ENCODE peak calls at places on chromosomes 13 and 19, in nine cellular contexts. Q is AG10803, X is cardiac muscle cell, L is psoas muscle, O is dorsolateral prefrontal cortex, R is RWPE1, C is fibroblast of mammary gland, K is lower lobe of right lung, S is IMR-90. P is an unnamed sample.

GRCh38 chr13:46759861-46760260 is 37.1 kb downstream of the ESD start:
- DNase-seq in C (peak; percentile 20), Q (peak; percentile 37), R (no peak), S (no peak), K (no peak), X (peak; percentile 34), O (no peak), L (no peak), P (peak; percentile 19)

GRCh38 chr13:98349731-98350305 is 172.7 kb upstream of the RNF113B start:
- DNase-seq in R (no peak), L (no peak), Q (no peak), K (no peak), O (no peak), C (no peak), X (no peak), S (no peak), P (peak; percentile 25)

GRCh38 chr13:48155850-48156249 is 60.9 kb upstream of the MED4 start:
- DNase-seq in Q (peak; percentile 45), K (no peak), C (peak; percentile 70), R (peak; percentile 79), O (no peak), S (peak; percentile 33), X (peak; percentile 69), L (no peak), P (peak; percentile 79)

GRCh38 chr19:40398417-40399056 is 8.6 kb upstream of the HIPK4 start:
- DNase-seq in S (no peak), L (no peak), R (peak; percentile 84), O (no peak), K (peak; percentile 86), X (no peak), C (no peak), Q (no peak), P (peak; percentile 49)

GRCh38 chr13:73902296-73902695 is 231.9 kb downstream of the KLF12 start:
- DNase-seq in K (no peak), O (no peak), S (no peak), C (no peak), R (no peak), Q (no peak), X (no peak), L (no peak), P (no peak)

GRCh38 chr13:83992566-83993358 is 110.5 kb upstream of the SLITRK1 start:
- DNase-seq in C (no peak), S (no peak), O (no peak), X (no peak), K (no peak), Q (peak; percentile 5), R (no peak), L (no peak), P (no peak)

GRCh38 chr19:48613024-48613851 is 1.6 kb downstream of the FAM83E start:
- DNase-seq in O (peak; percentile 62), X (no peak), R (no peak), C (no peak), K (no peak), Q (no peak), S (no peak), L (peak; percentile 86), P (no peak)

GRCh38 chr19:42412223-42412622 is 15.0 kb downstream of the LIPE start:
- DNase-seq in X (no peak), Q (no peak), R (no peak), O (peak; percentile 87), S (no peak), L (peak; percentile 64), K (peak; percentile 30), C (no peak), P (no peak)

GRCh38 chr13:48505597-48506091 is 27.2 kb downstream of the RCBTB2 start:
- DNase-seq in Q (peak; percentile 88), R (no peak), X (no peak), C (no peak), S (peak; percentile 71), O (no peak), K (no peak), L (no peak), P (no peak)

GRCh38 chr13:39816936-39817335 is 161.5 kb downstream of the COG6 start:
- DNase-seq in Q (no peak), K (no peak), X (no peak), S (no peak), O (no peak), L (no peak), C (peak; percentile 16), R (no peak), P (peak; percentile 96)

GRCh38 chr13:99053636-99054233 is 75.9 kb upstream of the DOCK9 start:
- DNase-seq in O (no peak), R (no peak), S (no peak), Q (no peak), K (no peak), C (no peak), X (no peak), L (no peak), P (no peak)

GRCh38 chr13:33381906-33382305 is 96.4 kb upstream of the STARD13 start:
- DNase-seq in K (no peak), S (no peak), R (no peak), O (no peak), C (no peak), Q (no peak), X (no peak), L (no peak), P (no peak)

GRCh38 chr13:41675306-41675705 is 218.0 kb downstream of the RGCC start:
- DNase-seq in L (no peak), X (peak; percentile 53), R (peak; percentile 8), C (peak; percentile 68), Q (peak; percentile 75), K (no peak), S (no peak), O (no peak), P (peak; percentile 47)

GRCh38 chr19:42397315-42398166 is 7.4 kb upstream of the CNFN start:
- DNase-seq in S (no peak), X (no peak), R (no peak), O (no peak), Q (no peak), C (peak; percentile 49), L (no peak), K (no peak), P (no peak)

GRCh38 chr19:44954649-44955499 is at the start of gene CLPTM1:
- DNase-seq in S (peak; percentile 97), K (peak; percentile 98), X (peak; percentile 98), R (peak; percentile 97), O (peak; percentile 95), Q (peak; percentile 97), L (peak; percentile 99), C (peak; percentile 96), P (peak; percentile 98)
- TF ChIP-seq CTCF in S (no peak), K (no peak), X (no peak), R (no peak), O (no peak), Q (no peak), L (no peak), C (no peak), P (no peak)

GRCh38 chr19:17049711-17050280 is 23.2 kb upstream of the CPAMD8 start:
- DNase-seq in L (no peak), O (no peak), K (no peak), C (peak; percentile 71), S (peak; percentile 73), R (peak; percentile 80), X (peak; percentile 56), Q (peak; percentile 41), P (peak; percentile 77)

GRCh38 chr19:17048885-17049453 is 22.4 kb upstream of the CPAMD8 start:
- DNase-seq in Q (no peak), L (no peak), X (no peak), K (no peak), C (no peak), R (no peak), O (no peak), S (no peak), P (no peak)

GRCh38 chr19:17054746-17055145 is 20.5 kb downstream of the HAUS8 start:
- DNase-seq in C (no peak), O (no peak), S (no peak), K (no peak), R (no peak), X (no peak), L (no peak), Q (no peak), P (no peak)

GRCh38 chr19:17055636-17056035 is 19.6 kb downstream of the HAUS8 start:
- DNase-seq in C (no peak), L (no peak), K (no peak), X (no peak), Q (no peak), R (no peak), S (no peak), O (no peak), P (no peak)

DNA sequence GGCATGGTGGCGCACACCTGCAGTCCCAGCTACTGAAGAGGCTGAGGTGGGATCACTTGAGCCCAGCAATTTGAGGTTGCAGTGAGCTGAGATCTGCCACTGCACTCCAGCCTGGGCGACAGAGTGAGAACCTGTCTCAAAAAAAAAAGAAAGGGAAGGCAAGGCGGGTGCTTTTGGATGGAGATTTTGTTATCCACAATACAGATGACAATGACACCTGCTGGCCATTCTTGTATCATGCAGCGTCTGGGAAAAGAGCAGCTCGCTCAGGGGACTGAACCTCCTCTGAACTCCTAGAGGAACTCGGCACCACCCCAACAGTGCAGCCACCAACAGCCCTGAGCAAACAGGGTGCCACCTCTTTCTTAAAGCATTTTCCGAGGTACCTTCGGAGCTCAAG is 22.8 kb downstream of the HAUS8 start:
- DNase-seq in S (peak; percentile 59), K (no peak), Q (peak; percentile 54), X (peak; percentile 70), C (peak; percentile 60), R (peak; percentile 35), O (peak; percentile 37), L (no peak), P (peak; percentile 77)
- TF ChIP-seq CTCF in S (peak; percentile 63), K (peak; percentile 65), Q (peak; percentile 69), X (peak; percentile 66), C (peak; percentile 64), R (peak; percentile 69), O (peak; percentile 75), L (peak; percentile 58), P (peak; percentile 78)

GRCh38 chr13:110435331-110435730 is 126.2 kb downstream of the RAB20 start:
- DNase-seq in R (no peak), C (no peak), S (no peak), Q (no peak), X (no peak), L (no peak), K (no peak), O (no peak), P (no peak)
- TF ChIP-seq CTCF in R (no peak), C (no peak), S (no peak), Q (no peak), X (no peak), L (no peak), K (no peak), O (no peak), P (no peak)

GRCh38 chr13:85260896-85261295 is 538.3 kb downstream of the SLITRK6 start:
- DNase-seq in X (no peak), Q (no peak), O (no peak), R (no peak), L (no peak), S (no peak), C (no peak), K (no peak), P (no peak)

GRCh38 chr13:85266771-85267170 is 532.4 kb downstream of the SLITRK6 start:
- DNase-seq in Q (no peak), S (no peak), K (no peak), C (no peak), X (no peak), R (no peak), O (no peak), L (no peak), P (peak; percentile 40)

GRCh38 chr13:85265296-85265695 is 533.9 kb downstream of the SLITRK6 start:
- DNase-seq in L (no peak), Q (no peak), X (no peak), K (no peak), O (no peak), R (no peak), C (no peak), S (no peak), P (no peak)

GRCh38 chr13:85266331-85266730 is 532.9 kb downstream of the SLITRK6 start:
- DNase-seq in Q (no peak), C (no peak), X (no peak), R (no peak), L (no peak), S (no peak), O (no peak), K (no peak), P (peak; percentile 4)

GRCh38 chr13:85261757-85262346 is 537.4 kb downstream of the SLITRK6 start:
- DNase-seq in S (peak; percentile 12), O (no peak), C (peak; percentile 0), Q (no peak), L (no peak), R (peak; percentile 22), X (peak; percentile 25), K (no peak), P (peak; percentile 57)
- TF ChIP-seq CTCF in S (peak; percentile 39), O (no peak), C (peak; percentile 21), Q (no peak), L (no peak), R (peak; percentile 57), X (peak; percentile 65), K (peak; percentile 28), P (peak; percentile 69)

P was measured in choroid plexus epithelial cell.